ENCODE peak calls at places on chromosome 4, in five cellular contexts. Y is progenitor cell of endocrine pancreas, A is AG09319, F is type B pancreatic cell, W is AG10803. R is an unnamed sample.

GRCh38 chr4:170102426-170102825 is 12.7 kb upstream of the AADAT start:
- DNase-seq in F (no peak), W (no peak), Y (no peak), A (no peak), R (no peak)

GRCh38 chr4:174528226-174528625 is 5.9 kb upstream of the HPGD start:
- DNase-seq in Y (no peak), W (no peak), A (no peak), F (no peak), R (no peak)

GRCh38 chr4:51858605-51859211 is 15.8 kb downstream of the DCUN1D4 start:
- DNase-seq in F (no peak), W (peak), A (peak), Y (no peak), R (no peak)

GRCh38 chr4:148510211-148510610 is 68.0 kb upstream of the NR3C2 start:
- DNase-seq in W (no peak), A (no peak), Y (no peak), F (no peak), R (no peak)

GRCh38 chr4:11805837-11806236 is 377.1 kb upstream of the HS3ST1 start:
- DNase-seq in A (no peak), F (no peak), W (no peak), Y (no peak), R (peak)

GRCh38 chr4:26787461-26788340 is 72.9 kb upstream of the STIM2 start:
- DNase-seq in A (no peak), W (peak), F (no peak), Y (no peak), R (peak)

GRCh38 chr4:140185725-140186124 is 31.7 kb upstream of the MAML3 start:
- DNase-seq in W (no peak), Y (no peak), F (no peak), A (no peak), R (no peak)

GRCh38 chr4:147076179-147076578 is 130.5 kb upstream of the TTC29 start:
- DNase-seq in A (no peak), Y (no peak), F (no peak), W (no peak), R (no peak)

GRCh38 chr4:189659302-189659701 is 281.4 kb upstream of the FRG1 start:
- DNase-seq in W (no peak), F (no peak), Y (no peak), A (no peak), R (no peak)

GRCh38 chr4:89111833-89112563 is 665 bp downstream of the TIGD2 start:
- DNase-seq in A (peak), F (no peak), W (peak), Y (no peak), R (peak)

GRCh38 chr4:186144180-186144579 is 39.7 kb downstream of the FAM149A start:
- DNase-seq in F (no peak), A (no peak), Y (no peak), W (peak), R (peak)

GRCh38 chr4:10015140-10015753 is 6.0 kb downstream of the SLC2A9 start:
- DNase-seq in Y (no peak), F (no peak), A (no peak), W (peak), R (no peak)

GRCh38 chr4:150001815-150002214 is 76.4 kb upstream of the DCLK2 start:
- DNase-seq in A (no peak), F (no peak), Y (no peak), W (no peak), R (no peak)

GRCh38 chr4:93827272-93827947 is 1.1 kb upstream of the ATOH1 start:
- DNase-seq in W (no peak), F (no peak), A (no peak), Y (no peak), R (no peak)

GRCh38 chr4:165768281-165768680 is 104.8 kb upstream of the TLL1 start:
- DNase-seq in A (no peak), W (no peak), Y (no peak), F (no peak), R (no peak)

GRCh38 chr4:57233391-57233790 is 123.2 kb upstream of the IGFBP7 start:
- DNase-seq in W (peak), A (no peak), Y (no peak), F (no peak), R (peak)

GRCh38 chr4:131499139-131499873 is 1649.8 kb upstream of the PCDH10 start:
- DNase-seq in F (no peak), Y (no peak), A (no peak), W (no peak), R (peak)

GRCh38 chr4:184955636-184956035 is 62.7 kb upstream of the HELT start:
- DNase-seq in Y (no peak), F (peak), A (no peak), W (no peak), R (no peak)

GRCh38 chr4:186606593-186606992 is 51.2 kb upstream of the MTNR1A start:
- DNase-seq in W (no peak), Y (no peak), A (no peak), F (no peak), R (peak)

GRCh38 chr4:17339376-17339775 is 172.5 kb downstream of the QDPR start:
- DNase-seq in W (no peak), Y (no peak), F (no peak), A (no peak), R (no peak)

GRCh38 chr4:149741186-149741831 is 74.3 kb downstream of the IQCM start:
- DNase-seq in A (no peak), Y (no peak), W (no peak), F (no peak), R (no peak)

GRCh38 chr4:70613182-70613892 is 15.2 kb upstream of the ENAM start:
- DNase-seq in W (no peak), Y (no peak), A (no peak), F (no peak), R (no peak)

GRCh38 chr4:170423137-170423536 is 333.4 kb upstream of the AADAT start:
- DNase-seq in A (peak), F (no peak), W (peak), Y (no peak), R (peak)

GRCh38 chr4:139732991-139733555 is 67.5 kb downstream of the MGST2 start:
- DNase-seq in W (no peak), F (no peak), A (no peak), Y (no peak), R (no peak)

GRCh38 chr4:145179201-145179860 is 1.1 kb downstream of the OTUD4 start:
- DNase-seq in A (no peak), Y (peak), W (peak), F (peak), R (no peak)

GRCh38 chr4:18935956-18936355 is 914.4 kb upstream of the LCORL start:
- DNase-seq in F (no peak), A (no peak), W (no peak), Y (no peak), R (no peak)

GRCh38 chr4:68209003-68209402 is 36.5 kb downstream of the TMPRSS11B start:
- DNase-seq in W (no peak), F (no peak), A (no peak), Y (no peak), R (no peak)

GRCh38 chr4:147355849-147356248 is 125.0 kb upstream of the EDNRA start:
- DNase-seq in A (no peak), F (no peak), W (peak), Y (no peak), R (peak)

GRCh38 chr4:15659768-15660394 is 4.7 kb upstream of the FBXL5 start:
- DNase-seq in W (peak), F (no peak), Y (no peak), A (no peak), R (no peak)

GRCh38 chr4:26484032-26484515 is 6.2 kb downstream of the CCKAR start:
- DNase-seq in W (peak), A (no peak), Y (no peak), F (no peak), R (no peak)

GRCh38 chr4:182324282-182324681 is 81.1 kb downstream of the TENM3 start:
- DNase-seq in Y (no peak), F (no peak), A (no peak), W (no peak), R (no peak)

GRCh38 chr4:182320092-182320491 is 76.9 kb downstream of the TENM3 start:
- DNase-seq in W (no peak), Y (no peak), A (no peak), F (no peak), R (no peak)

GRCh38 chr4:182325397-182325796 is 82.2 kb downstream of the TENM3 start:
- DNase-seq in F (no peak), W (no peak), A (no peak), Y (no peak), R (no peak)

GRCh38 chr4:182318256-182318655 is 75.1 kb downstream of the TENM3 start:
- DNase-seq in W (peak), Y (no peak), F (no peak), A (no peak), R (no peak)

GRCh38 chr4:182320580-182320979 is 77.4 kb downstream of the TENM3 start:
- DNase-seq in Y (no peak), W (no peak), F (no peak), A (no peak), R (no peak)
- TF ChIP-seq CTCF in Y (no peak), W (no peak), F (no peak), A (no peak), R (no peak)

GRCh38 chr4:7876096-7876993 is 63.3 kb downstream of the AFAP1 start:
- DNase-seq in F (no peak), A (no peak), Y (no peak), W (peak), R (no peak)
- TF ChIP-seq CTCF in F (peak), A (peak), Y (peak), W (peak), R (peak)

DNA sequence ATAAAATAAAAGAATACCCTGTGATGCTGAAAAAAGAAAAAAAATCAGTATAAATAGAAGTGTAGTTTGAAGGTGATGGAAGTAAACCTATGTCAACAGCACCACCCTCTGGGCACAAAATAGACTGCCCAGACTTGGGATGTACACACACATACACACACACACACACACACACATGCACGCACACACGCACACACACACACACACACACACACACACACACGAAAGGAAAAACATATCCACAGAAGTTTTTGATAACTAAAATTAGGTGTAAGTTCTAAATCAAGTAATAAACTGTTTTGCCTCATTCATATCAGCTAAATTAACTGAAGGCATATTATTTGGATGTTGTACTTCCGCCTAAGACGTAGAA is 40.5 kb downstream of the ANXA5 start:
- DNase-seq in Y (no peak), W (peak), A (peak), F (no peak), R (peak)
- TF ChIP-seq CTCF in Y (peak), W (peak), A (peak), F (peak), R (peak)

DNA sequence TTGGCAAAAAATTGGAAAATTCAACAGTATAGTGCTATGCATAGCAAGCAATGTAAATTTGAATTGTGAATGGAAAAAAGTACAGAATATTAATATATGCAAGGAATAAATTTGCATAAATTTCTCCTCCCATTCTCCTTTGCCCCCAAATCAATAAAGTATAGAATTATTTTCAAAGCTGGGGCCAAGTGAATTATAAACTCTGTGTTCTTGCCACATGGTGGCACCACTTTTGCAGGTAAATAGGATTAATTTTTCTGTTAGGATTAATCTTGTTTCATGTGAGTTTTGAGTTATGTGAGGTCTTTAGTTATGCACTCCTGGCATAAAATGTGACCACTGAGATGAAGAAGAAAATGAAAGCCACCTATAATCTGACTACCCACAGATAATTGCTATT is 19.9 kb downstream of the COPS4 start:
- DNase-seq in F (no peak), A (no peak), W (peak), Y (no peak), R (peak)
- TF ChIP-seq CTCF in F (peak), A (peak), W (peak), Y (peak), R (peak)

GRCh38 chr4:111855308-111855707 is 289.9 kb upstream of the FAM241A start:
- DNase-seq in Y (no peak), A (no peak), F (no peak), W (no peak), R (no peak)
- TF ChIP-seq CTCF in Y (no peak), A (no peak), F (no peak), W (no peak), R (no peak)

DNA sequence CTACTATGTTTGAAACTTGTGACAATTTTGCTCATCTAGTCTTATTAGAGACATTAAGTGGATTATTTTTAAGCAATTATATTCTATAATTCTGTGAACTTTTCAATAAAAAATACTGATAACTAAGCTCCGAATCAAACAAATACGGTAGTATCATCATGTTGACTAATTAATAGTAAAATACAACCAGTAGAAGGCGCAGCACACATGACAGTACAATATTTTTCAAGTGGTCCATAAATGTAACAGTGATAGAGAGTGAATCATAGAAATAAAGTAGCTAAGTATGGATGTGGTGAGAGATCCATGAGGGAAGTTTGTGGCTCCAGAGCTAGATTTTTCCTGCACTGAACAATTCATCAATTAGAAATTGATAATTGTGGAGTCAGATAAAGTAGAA is 666.2 kb downstream of the KCTD8 start:
- DNase-seq in Y (no peak), A (no peak), F (no peak), W (no peak), R (no peak)
- TF ChIP-seq CTCF in Y (no peak), A (no peak), F (no peak), W (no peak), R (no peak)

GRCh38 chr4:80266902-80267380 is 477 bp downstream of the FGF5 start:
- DNase-seq in W (peak), Y (no peak), A (no peak), F (no peak), R (no peak)
- TF ChIP-seq CTCF in W (peak), Y (no peak), A (no peak), F (no peak), R (no peak)

GRCh38 chr4:2667428-2667827 is 88.7 kb downstream of the TNIP2 start:
- DNase-seq in W (no peak), A (no peak), Y (no peak), F (no peak), R (no peak)

GRCh38 chr4:2671267-2671895 is 84.8 kb downstream of the TNIP2 start:
- DNase-seq in W (no peak), A (no peak), F (no peak), Y (no peak), R (no peak)

GRCh38 chr4:2672700-2673099 is 83.4 kb downstream of the TNIP2 start:
- DNase-seq in A (no peak), Y (no peak), W (no peak), F (no peak), R (no peak)

GRCh38 chr4:2672082-2672481 is 84.1 kb downstream of the TNIP2 start:
- DNase-seq in Y (no peak), A (no peak), F (no peak), W (no peak), R (no peak)

GRCh38 chr4:2673157-2673556 is 83.0 kb downstream of the TNIP2 start:
- DNase-seq in W (no peak), F (no peak), A (no peak), Y (no peak), R (no peak)
- TF ChIP-seq CTCF in W (peak), F (peak), A (peak), Y (peak), R (peak)

DNA sequence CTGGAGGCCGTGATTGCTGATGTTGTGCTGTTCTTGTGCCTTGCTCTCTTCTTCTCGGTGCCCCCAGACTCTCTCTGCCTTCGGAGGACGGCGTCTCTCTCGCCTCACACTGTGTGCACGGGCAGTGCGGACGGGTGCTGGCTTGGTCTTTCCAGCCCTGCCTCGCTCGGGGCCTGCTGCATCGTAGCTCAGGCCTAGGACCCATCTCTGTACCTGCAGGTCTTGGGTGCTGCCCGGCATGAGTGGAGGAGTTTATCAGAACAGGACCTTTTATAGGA is 18.2 kb downstream of the RGS12 start:
- DNase-seq in Y (no peak), A (no peak), W (no peak), F (no peak), R (no peak)
- TF ChIP-seq CTCF in Y (no peak), A (no peak), W (no peak), F (no peak), R (no peak)

R was measured in astrocyte of the cerebellum.